ENCODE peak calls at places on chromosome 2, in eight cellular contexts. O, S, B, G, T, D, Q and J are unnamed samples.

GRCh38 chr2:211364911-211365310 is 808.5 kb downstream of the CPS1 start:
- DNase-seq in O (no peak), S (no peak), B (no peak), G (no peak), T (no peak), D (no peak), Q (no peak), J (no peak)

GRCh38 chr2:197827618-197828017 is 23.2 kb downstream of the PLCL1 start:
- DNase-seq in O (no peak), S (no peak), B (no peak), G (no peak), T (no peak), D (peak), Q (no peak), J (no peak)

GRCh38 chr2:70684846-70685622 is 83.0 kb downstream of the ADD2 start:
- DNase-seq in O (peak), S (no peak), B (no peak), G (no peak), T (no peak), D (no peak), Q (no peak), J (no peak)

GRCh38 chr2:191569025-191569424 is 108.9 kb upstream of the NABP1 start:
- DNase-seq in O (no peak), S (no peak), B (no peak), G (peak), T (no peak), D (no peak), Q (no peak), J (no peak)

GRCh38 chr2:83594261-83594660 is 864.8 kb downstream of the SUCLG1 start:
- DNase-seq in O (no peak), S (no peak), B (no peak), G (no peak), T (no peak), D (no peak), Q (no peak), J (no peak)

GRCh38 chr2:85673736-85674375 is 5.9 kb upstream of the SFTPB start:
- DNase-seq in O (no peak), S (no peak), B (no peak), G (no peak), T (no peak), D (no peak), Q (no peak), J (no peak)

GRCh38 chr2:80326214-80326613 is 21.7 kb upstream of the LRRTM1 start:
- DNase-seq in O (no peak), S (peak), B (no peak), G (peak), T (peak), D (peak), Q (no peak), J (no peak)

GRCh38 chr2:29011650-29012060 is 30.6 kb downstream of the TOGARAM2 start:
- DNase-seq in O (peak), S (no peak), B (peak), G (no peak), T (no peak), D (peak), Q (peak), J (peak)

GRCh38 chr2:54456526-54457325 is 599 bp downstream of the SPTBN1 start:
- DNase-seq in O (peak), S (peak), B (no peak), G (peak), T (peak), D (peak), Q (peak), J (no peak)

GRCh38 chr2:45607701-45608100 is 3.4 kb downstream of the SRBD1 start:
- DNase-seq in O (no peak), S (no peak), B (no peak), G (peak), T (peak), D (no peak), Q (no peak), J (no peak)

GRCh38 chr2:37306024-37306423 is 18.6 kb downstream of the PRKD3 start:
- DNase-seq in O (no peak), S (no peak), B (no peak), G (no peak), T (no peak), D (no peak), Q (no peak), J (no peak)

GRCh38 chr2:150997702-150998480 is 263.8 kb downstream of the RBM43 start:
- DNase-seq in O (no peak), S (no peak), B (no peak), G (no peak), T (no peak), D (no peak), Q (no peak), J (no peak)

GRCh38 chr2:148888003-148888501 is 13.0 kb downstream of the KIF5C start:
- DNase-seq in O (peak), S (no peak), B (no peak), G (no peak), T (no peak), D (no peak), Q (no peak), J (no peak)

GRCh38 chr2:2422621-2423020 is 91.5 kb upstream of the MYT1L start:
- DNase-seq in O (no peak), S (no peak), B (no peak), G (no peak), T (no peak), D (no peak), Q (no peak), J (no peak)

GRCh38 chr2:106758885-106759559 is 126.9 kb downstream of the ST6GAL2 start:
- DNase-seq in O (no peak), S (no peak), B (no peak), G (no peak), T (no peak), D (no peak), Q (no peak), J (no peak)

GRCh38 chr2:37802899-37803379 is 122.1 kb upstream of the RMDN2 start:
- DNase-seq in O (no peak), S (no peak), B (no peak), G (peak), T (peak), D (peak), Q (no peak), J (no peak)

GRCh38 chr2:67930156-67930555 is 132.6 kb downstream of the C1D start:
- DNase-seq in O (no peak), S (no peak), B (no peak), G (no peak), T (no peak), D (no peak), Q (no peak), J (no peak)

GRCh38 chr2:53188846-53189245 is 578.8 kb upstream of the CHAC2 start:
- DNase-seq in O (no peak), S (no peak), B (no peak), G (no peak), T (no peak), D (no peak), Q (no peak), J (no peak)

GRCh38 chr2:70897977-70898226 is 37.8 kb upstream of the ATP6V1B1 start:
- DNase-seq in O (no peak), S (no peak), B (no peak), G (no peak), T (no peak), D (no peak), Q (no peak), J (no peak)

GRCh38 chr2:36214682-36215081 is 140.9 kb upstream of the CRIM1 start:
- DNase-seq in O (no peak), S (no peak), B (no peak), G (no peak), T (no peak), D (peak), Q (no peak), J (no peak)